ENCODE peak calls at places on chromosomes 13 and 19, in ten cellular contexts. One of them, this sample, is unnamed.

GRCh38 chr13:98476106-98476505 is 100.8 kb downstream of the STK24 start:
- DNase-seq in NB4: no peak
- DNase-seq in A549: no peak
- DNase-seq in lower leg skin: peak
- DNase-seq in tibial nerve: no peak
- DNase-seq in uterus: no peak
- DNase-seq in body of pancreas: no peak
- DNase-seq in K562: no peak
- DNase-seq in testis: no peak
- DNase-seq in H1: no peak
- DNase-seq in this sample: peak

GRCh38 chr19:3161453-3161852 is 17.1 kb upstream of the S1PR4 start:
- DNase-seq in body of pancreas: no peak
- DNase-seq in testis: no peak
- DNase-seq in uterus: no peak
- DNase-seq in A549: no peak
- DNase-seq in NB4: no peak
- DNase-seq in lower leg skin: no peak
- DNase-seq in H1: no peak
- DNase-seq in K562: peak
- DNase-seq in tibial nerve: no peak
- DNase-seq in this sample: peak

GRCh38 chr13:99123101-99124045 is 77.3 kb upstream of the UBAC2 start:
- DNase-seq in tibial nerve: no peak
- DNase-seq in H1: no peak
- DNase-seq in uterus: no peak
- DNase-seq in A549: no peak
- DNase-seq in lower leg skin: no peak
- DNase-seq in NB4: no peak
- DNase-seq in body of pancreas: no peak
- DNase-seq in testis: no peak
- DNase-seq in K562: no peak
- DNase-seq in this sample: no peak

GRCh38 chr19:23998568-23998967 is 83.9 kb downstream of the ZNF726 start:
- DNase-seq in uterus: no peak
- DNase-seq in body of pancreas: no peak
- DNase-seq in tibial nerve: no peak
- DNase-seq in lower leg skin: no peak
- DNase-seq in NB4: no peak
- DNase-seq in H1: no peak
- DNase-seq in A549: no peak
- DNase-seq in K562: no peak
- DNase-seq in testis: no peak
- DNase-seq in this sample: no peak

GRCh38 chr13:98481511-98481951 is 95.4 kb downstream of the STK24 start:
- DNase-seq in lower leg skin: no peak
- DNase-seq in NB4: no peak
- DNase-seq in uterus: no peak
- DNase-seq in K562: no peak
- DNase-seq in body of pancreas: no peak
- DNase-seq in tibial nerve: no peak
- DNase-seq in testis: no peak
- DNase-seq in H1: no peak
- DNase-seq in A549: no peak
- DNase-seq in this sample: no peak

GRCh38 chr13:39100996-39101751 is 62.9 kb downstream of the NHLRC3 start:
- DNase-seq in NB4: no peak
- DNase-seq in testis: no peak
- DNase-seq in lower leg skin: no peak
- DNase-seq in A549: no peak
- DNase-seq in tibial nerve: no peak
- DNase-seq in body of pancreas: no peak
- DNase-seq in uterus: no peak
- DNase-seq in K562: no peak
- DNase-seq in H1: no peak
- DNase-seq in this sample: no peak

GRCh38 chr19:5054551-5055456 is 85.9 kb downstream of the KDM4B start:
- DNase-seq in K562: no peak
- DNase-seq in H1: no peak
- DNase-seq in body of pancreas: no peak
- DNase-seq in tibial nerve: no peak
- DNase-seq in A549: no peak
- DNase-seq in testis: no peak
- DNase-seq in NB4: no peak
- DNase-seq in lower leg skin: no peak
- DNase-seq in uterus: no peak
- DNase-seq in this sample: no peak

GRCh38 chr13:31731923-31732322 is 7.4 kb upstream of the RXFP2 start:
- DNase-seq in body of pancreas: no peak
- DNase-seq in testis: no peak
- DNase-seq in tibial nerve: no peak
- DNase-seq in lower leg skin: no peak
- DNase-seq in A549: no peak
- DNase-seq in NB4: no peak
- DNase-seq in K562: no peak
- DNase-seq in H1: no peak
- DNase-seq in uterus: no peak
- DNase-seq in this sample: no peak

GRCh38 chr13:113582841-113583631 is 1.5 kb upstream of the TFDP1 start:
- DNase-seq in K562: no peak
- DNase-seq in tibial nerve: no peak
- DNase-seq in body of pancreas: peak
- DNase-seq in NB4: no peak
- DNase-seq in A549: no peak
- DNase-seq in lower leg skin: peak
- DNase-seq in uterus: peak
- DNase-seq in testis: peak
- DNase-seq in H1: peak
- DNase-seq in this sample: no peak

GRCh38 chr13:23705578-23705977 is 135.4 kb downstream of the TNFRSF19 start:
- DNase-seq in lower leg skin: no peak
- DNase-seq in tibial nerve: no peak
- DNase-seq in K562: no peak
- DNase-seq in A549: no peak
- DNase-seq in NB4: no peak
- DNase-seq in body of pancreas: no peak
- DNase-seq in testis: no peak
- DNase-seq in uterus: no peak
- DNase-seq in H1: no peak
- DNase-seq in this sample: no peak

GRCh38 chr19:45087531-45087930 is 5.4 kb upstream of the PPP1R37 start:
- DNase-seq in NB4: peak
- DNase-seq in A549: no peak
- DNase-seq in testis: no peak
- DNase-seq in H1: no peak
- DNase-seq in body of pancreas: no peak
- DNase-seq in uterus: no peak
- DNase-seq in K562: no peak
- DNase-seq in lower leg skin: no peak
- DNase-seq in tibial nerve: no peak
- DNase-seq in this sample: no peak

GRCh38 chr13:48160879-48161278 is 66.0 kb upstream of the MED4 start:
- DNase-seq in testis: no peak
- DNase-seq in H1: no peak
- DNase-seq in uterus: no peak
- DNase-seq in lower leg skin: peak
- DNase-seq in tibial nerve: peak
- DNase-seq in A549: peak
- DNase-seq in body of pancreas: no peak
- DNase-seq in NB4: peak
- DNase-seq in K562: no peak
- DNase-seq in this sample: peak

GRCh38 chr19:1773173-1773572 is 19.9 kb downstream of the ONECUT3 start:
- DNase-seq in uterus: no peak
- DNase-seq in H1: no peak
- DNase-seq in body of pancreas: no peak
- DNase-seq in A549: no peak
- DNase-seq in NB4: no peak
- DNase-seq in K562: no peak
- DNase-seq in tibial nerve: no peak
- DNase-seq in lower leg skin: no peak
- DNase-seq in testis: no peak
- DNase-seq in this sample: peak

GRCh38 chr13:46101488-46102289 is 3.1 kb downstream of the CPB2 start:
- DNase-seq in K562: no peak
- DNase-seq in uterus: no peak
- DNase-seq in tibial nerve: no peak
- DNase-seq in A549: no peak
- DNase-seq in body of pancreas: no peak
- DNase-seq in H1: no peak
- DNase-seq in lower leg skin: no peak
- DNase-seq in testis: no peak
- DNase-seq in NB4: peak
- DNase-seq in this sample: no peak

GRCh38 chr19:43678512-43678911 is 8.5 kb upstream of the PLAUR start:
- DNase-seq in tibial nerve: no peak
- DNase-seq in testis: no peak
- DNase-seq in H1: no peak
- DNase-seq in lower leg skin: no peak
- DNase-seq in body of pancreas: no peak
- DNase-seq in K562: no peak
- DNase-seq in NB4: no peak
- DNase-seq in uterus: no peak
- DNase-seq in A549: no peak
- DNase-seq in this sample: no peak

GRCh38 chr19:42480335-42481095 is 37.8 kb upstream of the CXCL17 start:
- DNase-seq in NB4: no peak
- DNase-seq in lower leg skin: no peak
- DNase-seq in uterus: no peak
- DNase-seq in H1: no peak
- DNase-seq in A549: peak
- DNase-seq in body of pancreas: peak
- DNase-seq in testis: no peak
- DNase-seq in K562: no peak
- DNase-seq in tibial nerve: no peak
- DNase-seq in this sample: peak

DNA sequence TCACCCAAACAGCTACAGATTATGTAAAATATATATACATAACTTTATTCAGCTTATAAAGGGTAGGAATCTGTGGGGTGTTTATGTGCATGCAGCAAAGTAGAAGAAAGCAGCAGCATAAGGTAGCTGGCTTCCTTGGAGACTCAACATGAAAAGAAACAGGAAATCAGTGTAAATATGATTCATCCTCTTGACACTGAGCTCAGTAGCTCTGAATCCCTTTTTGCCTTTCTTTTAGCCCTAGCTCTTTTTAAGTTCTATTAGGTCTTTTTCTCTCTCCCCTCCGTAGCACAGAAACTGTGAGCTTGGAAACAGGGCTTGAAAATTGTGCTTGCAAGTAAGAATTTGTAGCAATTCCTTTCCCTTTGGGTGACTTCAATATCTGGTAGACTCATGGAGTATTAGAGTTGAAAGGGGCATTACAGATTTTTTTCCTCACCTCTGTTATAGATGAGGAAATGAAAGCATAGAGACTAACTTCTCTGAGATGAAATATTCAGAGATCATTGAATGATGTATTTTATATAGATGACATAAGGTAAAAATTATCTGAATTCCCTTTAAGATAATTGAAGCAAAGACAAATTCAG is 314.4 kb downstream of the PCDH9 start:
- DNase-seq in testis: no peak
- DNase-seq in lower leg skin: no peak
- DNase-seq in NB4: no peak
- DNase-seq in H1: no peak
- DNase-seq in uterus: no peak
- DNase-seq in K562: no peak
- DNase-seq in body of pancreas: no peak
- DNase-seq in A549: peak
- DNase-seq in tibial nerve: no peak
- DNase-seq in this sample: no peak
- TF ChIP-seq POLR2A in testis: no peak
- TF ChIP-seq POLR2A in lower leg skin: no peak
- TF ChIP-seq POLR2A in NB4: no peak
- TF ChIP-seq POLR2A in H1: no peak
- TF ChIP-seq POLR2A in uterus: no peak
- TF ChIP-seq POLR2A in K562: no peak
- TF ChIP-seq POLR2A in body of pancreas: no peak
- TF ChIP-seq POLR2A in A549: no peak
- TF ChIP-seq POLR2A in tibial nerve: no peak
- TF ChIP-seq POLR2A in this sample: no peak

GRCh38 chr13:43816401-43816889 is 29.7 kb upstream of the ENOX1 start:
- DNase-seq in NB4: no peak
- DNase-seq in tibial nerve: no peak
- DNase-seq in body of pancreas: no peak
- DNase-seq in A549: no peak
- DNase-seq in lower leg skin: no peak
- DNase-seq in H1: no peak
- DNase-seq in testis: no peak
- DNase-seq in K562: no peak
- DNase-seq in uterus: no peak
- DNase-seq in this sample: no peak
- TF ChIP-seq POLR2A in NB4: no peak
- TF ChIP-seq POLR2A in tibial nerve: no peak
- TF ChIP-seq POLR2A in body of pancreas: no peak
- TF ChIP-seq POLR2A in A549: no peak
- TF ChIP-seq POLR2A in lower leg skin: no peak
- TF ChIP-seq POLR2A in H1: no peak
- TF ChIP-seq POLR2A in testis: no peak
- TF ChIP-seq POLR2A in K562: no peak
- TF ChIP-seq POLR2A in uterus: no peak
- TF ChIP-seq POLR2A in this sample: no peak

GRCh38 chr19:17336872-17337674 is at the start of gene GTPBP3:
- DNase-seq in uterus: peak
- DNase-seq in lower leg skin: peak
- DNase-seq in A549: peak
- DNase-seq in tibial nerve: peak
- DNase-seq in NB4: peak
- DNase-seq in body of pancreas: peak
- DNase-seq in K562: peak
- DNase-seq in testis: peak
- DNase-seq in H1: peak
- DNase-seq in this sample: peak
- TF ChIP-seq POLR2A in uterus: no peak
- TF ChIP-seq POLR2A in lower leg skin: no peak
- TF ChIP-seq POLR2A in A549: peak
- TF ChIP-seq POLR2A in tibial nerve: peak
- TF ChIP-seq POLR2A in NB4: peak
- TF ChIP-seq POLR2A in body of pancreas: peak
- TF ChIP-seq POLR2A in K562: peak
- TF ChIP-seq POLR2A in testis: no peak
- TF ChIP-seq POLR2A in H1: no peak
- TF ChIP-seq POLR2A in this sample: peak

DNA sequence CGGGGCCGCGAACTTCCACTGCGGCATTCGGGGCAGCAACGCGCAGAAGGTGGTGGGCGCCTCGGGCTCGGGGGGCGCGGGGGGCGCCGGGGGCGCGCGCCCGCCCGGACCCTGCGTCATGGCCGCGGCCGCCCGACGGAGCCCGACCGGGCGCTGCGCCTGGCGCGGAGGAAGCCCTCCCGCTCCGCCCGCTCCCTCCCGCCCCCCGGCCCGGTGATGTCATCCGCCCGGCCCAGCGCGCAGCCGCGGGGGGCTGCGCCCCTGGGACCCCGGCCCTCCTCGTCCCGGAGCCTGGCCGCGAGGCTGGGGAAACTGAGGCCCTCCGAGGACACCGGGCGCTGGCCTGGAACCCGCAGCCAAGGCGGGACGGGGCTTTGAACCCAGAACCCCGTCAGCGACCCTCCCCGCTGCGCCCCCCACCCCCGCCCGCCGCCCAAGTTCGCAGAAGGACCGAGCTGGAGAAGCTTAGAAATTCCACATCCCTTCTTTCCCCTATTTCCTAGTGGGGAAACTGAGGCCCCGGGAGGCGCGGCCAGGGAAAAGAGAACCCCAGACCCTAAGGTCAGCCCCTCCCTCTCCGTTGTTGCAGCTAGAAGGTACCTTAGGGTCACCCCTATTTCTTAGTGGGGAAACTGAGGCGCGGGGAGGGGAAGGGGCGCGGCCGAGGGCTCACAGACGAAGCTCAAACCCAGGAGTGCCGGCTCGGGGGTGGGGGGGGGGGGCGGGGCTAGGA is at the start of gene SHC2:
- DNase-seq in A549: no peak
- DNase-seq in testis: no peak
- DNase-seq in body of pancreas: peak
- DNase-seq in lower leg skin: no peak
- DNase-seq in uterus: peak
- DNase-seq in H1: no peak
- DNase-seq in K562: peak
- DNase-seq in tibial nerve: no peak
- DNase-seq in NB4: no peak
- DNase-seq in this sample: no peak
- TF ChIP-seq POLR2A in A549: no peak
- TF ChIP-seq POLR2A in testis: no peak
- TF ChIP-seq POLR2A in body of pancreas: no peak
- TF ChIP-seq POLR2A in lower leg skin: no peak
- TF ChIP-seq POLR2A in uterus: peak
- TF ChIP-seq POLR2A in H1: no peak
- TF ChIP-seq POLR2A in K562: no peak
- TF ChIP-seq POLR2A in tibial nerve: peak
- TF ChIP-seq POLR2A in NB4: no peak
- TF ChIP-seq POLR2A in this sample: peak